ENCODE peak calls at places on chromosomes 4 and X, in ten cellular contexts. C, V, O, H, X, Q, N, I, U and B are unnamed samples.

GRCh38 chr4:56907489-56908205 is at the start of gene REST:
- DNase-seq in Q (peak; percentile 87), X (peak; percentile 71), V (peak; percentile 76), I (peak; percentile 35), U (peak; percentile 32), C (peak; percentile 61), O (peak; percentile 84), N (peak; percentile 71), H (peak; percentile 84), B (peak; percentile 87)

GRCh38 chr4:64713256-64713840 is 304.1 kb upstream of the TECRL start:
- DNase-seq in O (no peak), U (no peak), N (peak; percentile 19), Q (peak; percentile 35), V (no peak), X (no peak), C (no peak), H (no peak), I (no peak), B (no peak)

GRCh38 chr4:126071346-126072333 is 756.9 kb downstream of the FAT4 start:
- DNase-seq in C (no peak), U (no peak), O (no peak), I (peak; percentile 41), X (no peak), Q (no peak), H (peak; percentile 54), V (no peak), N (peak; percentile 42), B (no peak)

GRCh38 chrX:11419102-11419501 is 125.9 kb downstream of the AMELX start:
- DNase-seq in V (no peak), I (no peak), X (no peak), U (no peak), H (no peak), O (no peak), Q (no peak), C (no peak), N (no peak), B (no peak)

GRCh38 chr4:100960232-100960631 is 387.1 kb downstream of the PPP3CA start:
- DNase-seq in U (no peak), N (no peak), C (no peak), O (no peak), H (no peak), X (no peak), I (no peak), V (no peak), Q (no peak), B (no peak)

GRCh38 chrX:50638123-50638522 is 167.5 kb upstream of the DGKK start:
- DNase-seq in C (no peak), Q (no peak), N (no peak), I (no peak), U (no peak), O (no peak), X (no peak), H (no peak), V (no peak), B (no peak)

GRCh38 chr4:5925419-5926187 is 32.7 kb upstream of the CRMP1 start:
- DNase-seq in O (no peak), V (no peak), X (no peak), N (no peak), I (no peak), C (no peak), H (no peak), U (no peak), Q (no peak), B (no peak)

GRCh38 chrX:24395775-24396174 is 35.3 kb downstream of the SUPT20HL1 start:
- DNase-seq in X (peak; percentile 10), O (peak; percentile 62), H (peak; percentile 31), Q (peak; percentile 55), U (no peak), C (peak; percentile 9), N (peak; percentile 49), V (peak; percentile 34), I (peak; percentile 9), B (peak; percentile 43)

GRCh38 chrX:41481264-41482109 is 34.3 kb downstream of the NYX start:
- DNase-seq in N (peak; percentile 4), H (no peak), I (no peak), C (no peak), Q (peak; percentile 10), U (no peak), O (no peak), V (no peak), X (no peak), B (no peak)

GRCh38 chr4:10781805-10782204 is 97.2 kb upstream of the CLNK start:
- DNase-seq in H (no peak), U (no peak), C (no peak), I (no peak), V (no peak), X (no peak), N (no peak), O (no peak), Q (peak; percentile 3), B (no peak)

GRCh38 chrX:23803931-23804381 is 21.0 kb downstream of the SAT1 start:
- DNase-seq in V (no peak), I (no peak), H (peak; percentile 46), O (no peak), U (no peak), Q (no peak), C (no peak), N (peak; percentile 76), X (no peak), B (no peak)

GRCh38 chr4:184983660-184984356 is 34.5 kb upstream of the HELT start:
- DNase-seq in H (peak; percentile 43), O (peak; percentile 26), X (peak; percentile 57), U (peak; percentile 14), I (no peak), N (peak; percentile 34), C (peak; percentile 17), V (no peak), Q (peak; percentile 27), B (peak; percentile 39)

GRCh38 chr4:130825283-130825682 is 1729.3 kb downstream of the C4orf33 start:
- DNase-seq in N (peak; percentile 20), H (no peak), C (no peak), I (no peak), U (no peak), Q (no peak), O (no peak), V (no peak), X (no peak), B (no peak)

GRCh38 chr4:38870098-38870850 is 2.7 kb downstream of the FAM114A1 start:
- DNase-seq in O (no peak), N (no peak), U (no peak), H (no peak), I (no peak), Q (no peak), X (no peak), V (no peak), C (no peak), B (no peak)

GRCh38 chr4:114005569-114006442 is 26.4 kb upstream of the ARSJ start:
- DNase-seq in X (no peak), O (peak; percentile 44), I (no peak), C (no peak), H (no peak), V (no peak), N (peak; percentile 62), U (no peak), Q (peak; percentile 8), B (no peak)

GRCh38 chr4:123846627-123847026 is 450.0 kb downstream of the SPRY1 start:
- DNase-seq in V (no peak), C (no peak), N (no peak), X (no peak), Q (no peak), I (no peak), O (no peak), U (no peak), H (no peak), B (no peak)

GRCh38 chrX:65926095-65927019 is 113.5 kb downstream of the VSIG4 start:
- DNase-seq in H (no peak), C (no peak), I (no peak), V (no peak), U (no peak), Q (peak; percentile 81), N (no peak), O (peak; percentile 72), X (no peak), B (peak; percentile 14)

GRCh38 chr4:150510176-150510875 is 71.6 kb upstream of the MAB21L2 start:
- DNase-seq in O (no peak), V (no peak), Q (no peak), U (no peak), H (no peak), X (no peak), I (no peak), N (peak; percentile 65), C (no peak), B (no peak)

GRCh38 chr4:39636786-39637185 is 1.9 kb downstream of the SMIM14 start:
- DNase-seq in Q (peak; percentile 29), V (no peak), U (no peak), C (peak; percentile 12), O (peak; percentile 15), H (no peak), X (no peak), N (peak; percentile 30), I (no peak), B (no peak)

GRCh38 chr4:185932491-185932890 is 120.5 kb upstream of the SORBS2 start:
- DNase-seq in Q (no peak), X (no peak), V (no peak), I (no peak), U (no peak), C (no peak), N (no peak), O (no peak), H (no peak), B (no peak)

GRCh38 chr4:16772366-16772850 is 126.0 kb downstream of the LDB2 start:
- DNase-seq in V (no peak), N (peak; percentile 23), O (no peak), H (no peak), X (no peak), C (no peak), I (no peak), Q (no peak), U (no peak), B (no peak)

GRCh38 chr4:153785830-153786721 is 2.8 kb downstream of the SFRP2 start:
- DNase-seq in C (no peak), H (no peak), O (no peak), V (no peak), Q (peak; percentile 20), I (no peak), X (no peak), U (no peak), N (no peak), B (no peak)

GRCh38 chr4:180798016-180798574 is 1445.1 kb upstream of the TENM3 start:
- DNase-seq in C (no peak), V (no peak), O (no peak), I (no peak), N (no peak), X (no peak), Q (no peak), U (no peak), H (no peak), B (no peak)

GRCh38 chr4:99658666-99659065 is 1.0 kb upstream of the C4orf54 start:
- DNase-seq in V (no peak), Q (no peak), X (no peak), C (no peak), H (no peak), N (no peak), U (no peak), O (no peak), I (no peak), B (no peak)

GRCh38 chrX:150058728-150059127 is 120.4 kb upstream of the EOLA2 start:
- DNase-seq in N (no peak), O (no peak), C (no peak), X (no peak), I (no peak), Q (no peak), V (no peak), U (no peak), H (no peak), B (no peak)

GRCh38 chrX:39162322-39162721 is 361.1 kb downstream of the MID1IP1 start:
- DNase-seq in Q (peak; percentile 73), X (peak; percentile 36), C (no peak), N (no peak), U (no peak), V (no peak), I (no peak), H (no peak), O (peak; percentile 17), B (peak; percentile 17)

GRCh38 chr4:14383652-14384051 is 618.6 kb upstream of the CPEB2 start:
- DNase-seq in I (no peak), U (no peak), C (no peak), Q (no peak), H (no peak), N (no peak), O (no peak), X (no peak), V (no peak), B (peak; percentile 1)

GRCh38 chrX:83759872-83760271 is 101.1 kb upstream of the CYLC1 start:
- DNase-seq in O (no peak), Q (no peak), N (no peak), C (no peak), I (no peak), H (no peak), U (no peak), V (no peak), X (no peak), B (no peak)